ENCODE peak calls at places on chromosomes 16 and 17, in four cellular contexts. One of them, this sample, is unnamed.

GRCh38 chr17:82605939-82606600 is 42.2 kb downstream of the WDR45B start:
- DNase-seq in gastrocnemius medialis: no peak
- DNase-seq in transverse colon: no peak
- DNase-seq in left ventricle myocardium inferior: no peak
- DNase-seq in this sample: no peak

GRCh38 chr17:43881176-43881575 is 26.2 kb downstream of the MPP2 start:
- DNase-seq in gastrocnemius medialis: no peak
- DNase-seq in transverse colon: no peak
- DNase-seq in left ventricle myocardium inferior: no peak
- DNase-seq in this sample: no peak

GRCh38 chr17:80474231-80474932 is 2.0 kb downstream of the NPTX1 start:
- DNase-seq in gastrocnemius medialis: no peak
- DNase-seq in transverse colon: no peak
- DNase-seq in left ventricle myocardium inferior: no peak
- DNase-seq in this sample: no peak

GRCh38 chr17:50429793-50430192 is 3.8 kb downstream of the ACSF2 start:
- DNase-seq in gastrocnemius medialis: no peak
- DNase-seq in transverse colon: no peak
- DNase-seq in left ventricle myocardium inferior: no peak
- DNase-seq in this sample: no peak

GRCh38 chr17:77445030-77445907 is 304.5 kb downstream of the SEC14L1 start:
- DNase-seq in gastrocnemius medialis: peak; percentile 52
- DNase-seq in transverse colon: peak; percentile 79
- DNase-seq in left ventricle myocardium inferior: no peak
- DNase-seq in this sample: peak; percentile 92

GRCh38 chr17:50579399-50579798 is 18.9 kb downstream of the CACNA1G start:
- DNase-seq in gastrocnemius medialis: no peak
- DNase-seq in transverse colon: no peak
- DNase-seq in left ventricle myocardium inferior: no peak
- DNase-seq in this sample: no peak

GRCh38 chr17:66255527-66255971 is 26.3 kb upstream of the APOH start:
- DNase-seq in gastrocnemius medialis: no peak
- DNase-seq in transverse colon: no peak
- DNase-seq in left ventricle myocardium inferior: no peak
- DNase-seq in this sample: no peak

GRCh38 chr16:1581804-1582203 is 30.1 kb downstream of the IFT140 start:
- DNase-seq in gastrocnemius medialis: no peak
- DNase-seq in transverse colon: no peak
- DNase-seq in left ventricle myocardium inferior: no peak
- DNase-seq in this sample: no peak

GRCh38 chr17:72700226-72700625 is 392.3 kb downstream of the SLC39A11 start:
- DNase-seq in gastrocnemius medialis: no peak
- DNase-seq in transverse colon: no peak
- DNase-seq in left ventricle myocardium inferior: no peak
- DNase-seq in this sample: no peak

GRCh38 chr17:17419621-17420020 is 57.2 kb upstream of the MED9 start:
- DNase-seq in gastrocnemius medialis: no peak
- DNase-seq in transverse colon: no peak
- DNase-seq in left ventricle myocardium inferior: peak; percentile 59
- DNase-seq in this sample: no peak

GRCh38 chr17:7912927-7913524 is 3.1 kb downstream of the RNF227 start:
- DNase-seq in gastrocnemius medialis: no peak
- DNase-seq in transverse colon: no peak
- DNase-seq in left ventricle myocardium inferior: no peak
- DNase-seq in this sample: peak; percentile 88

GRCh38 chr17:50147841-50148225 is 2.6 kb downstream of the PPP1R9B start:
- DNase-seq in gastrocnemius medialis: no peak
- DNase-seq in transverse colon: peak; percentile 43
- DNase-seq in left ventricle myocardium inferior: no peak
- DNase-seq in this sample: no peak

GRCh38 chr17:9859781-9860180 is 34.1 kb downstream of the GLP2R start:
- DNase-seq in gastrocnemius medialis: no peak
- DNase-seq in transverse colon: no peak
- DNase-seq in left ventricle myocardium inferior: no peak
- DNase-seq in this sample: no peak

GRCh38 chr17:64781394-64781793 is 119.3 kb upstream of the SMURF2 start:
- DNase-seq in gastrocnemius medialis: no peak
- DNase-seq in transverse colon: peak; percentile 75
- DNase-seq in left ventricle myocardium inferior: peak; percentile 69
- DNase-seq in this sample: no peak

GRCh38 chr16:53692146-53692545 is 11.5 kb downstream of the RPGRIP1L start:
- DNase-seq in gastrocnemius medialis: no peak
- DNase-seq in transverse colon: no peak
- DNase-seq in left ventricle myocardium inferior: no peak
- DNase-seq in this sample: no peak

GRCh38 chr16:83389751-83390150 is 418.0 kb upstream of the HSBP1 start:
- DNase-seq in gastrocnemius medialis: no peak
- DNase-seq in transverse colon: no peak
- DNase-seq in left ventricle myocardium inferior: no peak
- DNase-seq in this sample: no peak

GRCh38 chr16:27431773-27432599 is 30.0 kb downstream of the IL21R start:
- DNase-seq in gastrocnemius medialis: no peak
- DNase-seq in transverse colon: no peak
- DNase-seq in left ventricle myocardium inferior: no peak
- DNase-seq in this sample: no peak

GRCh38 chr17:20127660-20128413 is 118.7 kb downstream of the SPECC1 start:
- DNase-seq in gastrocnemius medialis: no peak
- DNase-seq in transverse colon: no peak
- DNase-seq in left ventricle myocardium inferior: no peak
- DNase-seq in this sample: no peak

GRCh38 chr16:86029131-86029741 is 130.3 kb downstream of the IRF8 start:
- DNase-seq in gastrocnemius medialis: no peak
- DNase-seq in transverse colon: peak; percentile 36
- DNase-seq in left ventricle myocardium inferior: peak; percentile 38
- DNase-seq in this sample: no peak

GRCh38 chr17:77445908-77446535 is 305.3 kb downstream of the SEC14L1 start:
- DNase-seq in gastrocnemius medialis: no peak
- DNase-seq in transverse colon: peak; percentile 82
- DNase-seq in left ventricle myocardium inferior: no peak
- DNase-seq in this sample: peak; percentile 52

GRCh38 chr16:69644790-69645189 is 79.0 kb downstream of the NFAT5 start:
- DNase-seq in gastrocnemius medialis: no peak
- DNase-seq in transverse colon: no peak
- DNase-seq in left ventricle myocardium inferior: no peak
- DNase-seq in this sample: no peak

GRCh38 chr16:86044241-86044671 is 145.3 kb downstream of the IRF8 start:
- DNase-seq in gastrocnemius medialis: no peak
- DNase-seq in transverse colon: peak; percentile 39
- DNase-seq in left ventricle myocardium inferior: no peak
- DNase-seq in this sample: peak; percentile 45

DNA sequence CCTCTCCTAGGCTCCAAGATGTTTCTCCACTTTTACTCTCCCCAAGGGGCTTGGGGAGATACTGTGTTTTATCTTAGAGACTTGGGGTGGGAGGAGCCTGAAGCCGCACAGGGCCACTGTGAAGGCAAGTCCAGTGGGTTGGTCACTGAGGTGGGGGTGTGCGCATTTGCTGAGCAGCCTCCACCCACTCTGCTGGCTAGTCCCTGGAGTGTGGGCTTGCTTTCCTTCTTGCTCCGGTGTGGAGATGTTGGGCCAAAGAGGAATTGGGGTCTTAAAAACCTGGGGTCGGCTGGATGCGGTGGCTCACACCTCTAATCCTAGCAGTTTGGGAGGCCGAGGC is 4.0 kb upstream of the CLDN9 start:
- DNase-seq in gastrocnemius medialis: no peak
- DNase-seq in transverse colon: no peak
- DNase-seq in left ventricle myocardium inferior: no peak
- DNase-seq in this sample: no peak
- H3K4me3 ChIP-seq in gastrocnemius medialis: no peak overlapping the region
- H3K4me3 ChIP-seq in transverse colon: no peak overlapping the region
- H3K4me3 ChIP-seq in left ventricle myocardium inferior: no peak overlapping the region
- H3K4me3 ChIP-seq in this sample: no peak overlapping the region

DNA sequence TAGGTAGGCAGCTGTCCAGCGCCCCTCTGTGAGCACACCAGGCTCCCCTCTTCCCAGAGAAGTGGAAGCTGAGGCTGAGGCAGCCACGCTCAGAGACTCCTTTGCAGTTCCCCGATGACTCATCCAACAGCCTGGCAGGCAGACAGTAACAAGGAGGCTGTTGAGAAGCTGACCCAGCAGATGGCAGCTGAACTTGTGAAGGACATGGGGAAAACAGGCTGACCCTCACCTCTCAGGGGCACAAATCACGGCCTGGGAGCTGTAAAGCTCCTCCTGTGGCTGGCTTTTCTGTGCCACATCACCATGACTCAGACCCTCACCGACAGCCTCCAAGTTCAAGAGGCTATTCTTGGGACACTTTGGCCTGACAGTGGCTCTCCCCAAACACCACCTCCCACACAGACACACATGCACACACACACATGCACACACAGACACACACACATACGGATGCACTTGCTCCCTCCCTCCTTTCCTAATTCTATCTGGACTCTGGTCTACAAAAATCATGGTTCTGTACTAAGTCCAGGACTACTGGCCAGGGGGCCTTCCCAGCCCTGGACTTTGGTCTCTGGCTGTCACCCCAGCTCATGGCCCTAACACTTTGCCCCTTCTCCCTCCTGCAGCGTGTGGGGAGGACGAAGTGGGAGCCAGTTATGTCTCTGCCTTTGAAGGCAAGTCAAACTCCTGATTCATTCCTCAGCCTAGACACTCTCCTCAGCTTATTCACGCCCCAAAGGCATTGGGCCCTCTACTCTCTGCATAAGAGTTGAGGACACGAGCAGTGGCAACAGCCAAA is 23.2 kb downstream of the MAP3K14 start:
- DNase-seq in gastrocnemius medialis: peak; percentile 99
- DNase-seq in transverse colon: peak; percentile 80
- DNase-seq in left ventricle myocardium inferior: peak; percentile 80
- DNase-seq in this sample: no peak
- H3K4me1 ChIP-seq in gastrocnemius medialis: peaks cover 99% of the 10 kb centered on the region
- H3K4me1 ChIP-seq in transverse colon: peaks cover 92% of the 10 kb centered on the region
- H3K4me1 ChIP-seq in left ventricle myocardium inferior: peaks cover 100% of the 10 kb centered on the region
- H3K4me1 ChIP-seq in this sample: peaks cover 41% of the 10 kb centered on the region

DNA sequence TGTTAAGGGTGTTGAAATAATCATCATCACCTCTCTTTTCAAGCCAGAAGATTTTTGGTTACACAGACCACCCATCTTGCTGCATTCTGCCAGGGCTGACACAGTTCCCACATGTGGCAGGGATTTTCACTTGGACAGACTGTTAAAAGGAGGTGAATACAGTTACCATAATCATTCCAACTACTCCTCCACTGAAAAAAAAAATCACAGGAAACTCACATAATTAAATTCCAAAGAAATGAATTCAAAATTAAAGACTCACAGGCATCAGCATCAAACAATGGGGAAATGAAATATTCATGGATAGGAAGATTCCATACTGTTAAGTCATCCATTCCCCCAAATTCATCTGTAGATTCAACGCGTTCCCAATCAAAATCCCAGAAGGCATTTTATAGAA is 209.4 kb downstream of the MRTFB start:
- DNase-seq in gastrocnemius medialis: no peak
- DNase-seq in transverse colon: no peak
- DNase-seq in left ventricle myocardium inferior: no peak
- DNase-seq in this sample: no peak
- H3K4me3 ChIP-seq in gastrocnemius medialis: no peak overlapping the region
- H3K4me3 ChIP-seq in transverse colon: no peak overlapping the region
- H3K4me3 ChIP-seq in left ventricle myocardium inferior: no peak overlapping the region
- H3K4me3 ChIP-seq in this sample: no peak overlapping the region

GRCh38 chr17:71668807-71669206 is 452.0 kb upstream of the SOX9 start:
- DNase-seq in gastrocnemius medialis: no peak
- DNase-seq in transverse colon: no peak
- DNase-seq in left ventricle myocardium inferior: no peak
- DNase-seq in this sample: no peak

GRCh38 chr17:71664867-71665266 is 456.0 kb upstream of the SOX9 start:
- DNase-seq in gastrocnemius medialis: no peak
- DNase-seq in transverse colon: no peak
- DNase-seq in left ventricle myocardium inferior: no peak
- DNase-seq in this sample: no peak

GRCh38 chr17:71667661-71668060 is 453.2 kb upstream of the SOX9 start:
- DNase-seq in gastrocnemius medialis: no peak
- DNase-seq in transverse colon: no peak
- DNase-seq in left ventricle myocardium inferior: no peak
- DNase-seq in this sample: no peak

DNA sequence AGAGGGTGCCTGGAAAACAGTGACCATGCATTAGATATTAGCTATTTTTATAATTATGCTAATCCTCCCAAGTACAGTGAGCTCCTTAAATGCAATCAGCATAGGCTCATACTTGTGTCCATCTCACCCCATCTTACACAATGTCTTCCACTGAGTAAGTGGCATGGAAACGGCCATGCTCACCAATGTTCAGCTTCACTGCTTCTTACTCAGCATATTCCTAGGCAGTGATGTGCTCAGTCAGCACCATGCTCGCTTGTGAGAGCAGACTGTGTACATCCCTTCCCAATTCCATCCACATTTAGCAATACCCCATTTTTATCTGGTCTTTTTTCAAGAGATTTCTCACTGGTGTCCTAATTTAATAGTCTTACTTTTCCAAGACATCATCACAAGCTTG is 454.8 kb upstream of the SOX9 start:
- DNase-seq in gastrocnemius medialis: no peak
- DNase-seq in transverse colon: no peak
- DNase-seq in left ventricle myocardium inferior: no peak
- DNase-seq in this sample: no peak
- H3K4me1 ChIP-seq in gastrocnemius medialis: no peaks in the 10 kb centered on the region
- H3K4me1 ChIP-seq in transverse colon: no peaks in the 10 kb centered on the region
- H3K4me1 ChIP-seq in left ventricle myocardium inferior: no peaks in the 10 kb centered on the region
- H3K4me1 ChIP-seq in this sample: no peaks in the 10 kb centered on the region

DNA sequence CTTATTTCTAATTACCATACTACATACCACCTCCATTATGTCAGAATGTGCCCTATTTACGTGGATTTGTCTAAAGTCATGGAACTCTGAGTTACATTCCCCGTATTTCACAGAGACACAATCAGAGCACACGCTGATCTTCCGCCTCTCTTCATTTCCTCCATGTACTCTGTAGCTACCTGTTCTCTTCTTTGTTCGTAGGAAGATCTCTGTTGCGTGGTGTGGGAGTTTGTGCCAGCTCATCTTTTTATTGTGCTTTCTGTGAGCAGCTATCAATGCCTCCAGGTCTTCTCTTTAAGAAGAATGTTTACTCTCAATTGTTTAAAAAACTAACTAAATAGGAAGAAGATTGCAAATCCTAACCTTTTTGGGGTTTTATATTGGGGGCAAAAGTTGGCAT is 26.9 kb downstream of the NLRC5 start:
- DNase-seq in gastrocnemius medialis: no peak
- DNase-seq in transverse colon: no peak
- DNase-seq in left ventricle myocardium inferior: no peak
- DNase-seq in this sample: no peak
- H3K4me3 ChIP-seq in gastrocnemius medialis: no peak overlapping the region
- H3K4me3 ChIP-seq in transverse colon: no peak overlapping the region
- H3K4me3 ChIP-seq in left ventricle myocardium inferior: no peak overlapping the region
- H3K4me3 ChIP-seq in this sample: peak overlapping the region; percentile 20

DNA sequence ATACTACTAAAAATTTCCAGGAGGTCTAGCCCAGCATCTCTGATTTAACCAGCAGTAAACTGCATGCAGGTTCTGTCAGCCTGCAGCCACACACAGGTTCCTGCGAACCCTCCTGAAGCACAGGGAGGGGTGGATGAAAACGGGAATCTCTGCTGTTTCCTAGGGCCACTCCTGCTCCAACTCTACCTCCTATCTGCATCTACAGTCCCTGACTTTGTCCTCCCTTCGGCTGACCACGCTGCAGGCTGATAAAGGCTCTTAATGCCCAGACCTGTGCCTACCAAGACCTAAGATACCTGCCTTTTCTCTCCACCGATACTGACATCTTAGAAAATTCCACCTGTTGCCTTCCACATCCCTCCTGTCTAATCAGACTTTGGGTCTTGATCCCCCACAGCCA is 50.2 kb downstream of the CYTH1 start:
- DNase-seq in gastrocnemius medialis: no peak
- DNase-seq in transverse colon: no peak
- DNase-seq in left ventricle myocardium inferior: no peak
- DNase-seq in this sample: no peak
- H3K4me1 ChIP-seq in gastrocnemius medialis: peaks cover 66% of the 10 kb centered on the region
- H3K4me1 ChIP-seq in transverse colon: peaks cover 35% of the 10 kb centered on the region
- H3K4me1 ChIP-seq in left ventricle myocardium inferior: peaks cover 80% of the 10 kb centered on the region
- H3K4me1 ChIP-seq in this sample: peaks cover 93% of the 10 kb centered on the region